ENCODE peak calls at places on chromosomes 1 and 21, in six cellular contexts. N is RWPE1; B is GM04503; T is activated T-helper 1 cell treated with anti-CD3 and anti-CD28 coated beads, Interleukin-12 subunit alpha, Interleukin-12 subunit beta, Interleukin-2, Interleukin-4 antibody, amounts not matched to agents 30 ng/mL and 10 ng/mL and 1 ng/mL, durations not matched to agents 14 hours and 24 hours and 36 hours; U is GM03348; P is mucosa of descending colon. E is an unnamed sample.

GRCh38 chr1:14924012-14924452 is 229.5 kb upstream of the TMEM51 start:
- DNase-seq in N (peak; percentile 76), B (no peak), T (peak; percentile 22), U (peak; percentile 97), P (peak; percentile 76), E (peak; percentile 21)

GRCh38 chr1:117229217-117229616 is 18.5 kb upstream of the VTCN1 start:
- DNase-seq in N (no peak), B (no peak), T (no peak), U (no peak), P (no peak), E (no peak)

GRCh38 chr1:153355445-153356071 is 2.1 kb upstream of the S100A9 start:
- DNase-seq in N (peak; percentile 68), B (no peak), T (peak; percentile 38), U (peak; percentile 73), P (peak; percentile 60), E (peak; percentile 43)

GRCh38 chr21:28342229-28342810 is 650.4 kb downstream of the LTN1 start:
- DNase-seq in N (no peak), B (no peak), T (no peak), U (peak; percentile 3), P (no peak), E (no peak)

GRCh38 chr1:93798301-93798700 is 80.7 kb downstream of the DNTTIP2 start:
- DNase-seq in N (no peak), B (peak; percentile 84), T (no peak), U (peak; percentile 80), P (no peak), E (no peak)

GRCh38 chr1:27343639-27344025 is 1.8 kb downstream of the SYTL1 start:
- DNase-seq in N (no peak), B (no peak), T (no peak), U (no peak), P (no peak), E (no peak)

GRCh38 chr1:32816676-32817158 is 441 bp downstream of the YARS1 start:
- DNase-seq in N (peak; percentile 81), B (no peak), T (no peak), U (peak; percentile 50), P (no peak), E (no peak)

GRCh38 chr1:87977145-87977544 is 648.5 kb downstream of the LMO4 start:
- DNase-seq in N (peak; percentile 3), B (no peak), T (no peak), U (no peak), P (no peak), E (no peak)

GRCh38 chr1:119840745-119841144 is 29.5 kb upstream of the REG4 start:
- DNase-seq in N (no peak), B (no peak), T (no peak), U (no peak), P (no peak), E (no peak)

GRCh38 chr1:24992124-24992760 is 62.2 kb upstream of the RUNX3 start:
- DNase-seq in N (no peak), B (no peak), T (no peak), U (no peak), P (no peak), E (no peak)

E was measured in stimulated activated naive CD8-positive, alpha-beta T cell treated with anti-CD3 and anti-CD28 coated beads, Interleukin-15, amount 100 ng/mL, for 72 hours.